ENCODE peak calls at places on chromosomes 4 and X, in seven cellular contexts. W is K562, X is A549, K is transverse colon, Q is ovary, A is GM12878, E is SK-N-SH. T is an unnamed sample.
A peak's percentile ranks its signal among the peaks of the same experiment; 100 is the strongest.

GRCh38 chr4:53514509-53514908 is 76.8 kb downstream of the LNX1 start:
- DNase-seq in E (peak; percentile 23), Q (no peak), W (no peak), K (no peak), A (no peak), X (no peak), T (no peak)

GRCh38 chr4:24091632-24092240 is 201.9 kb upstream of the PPARGC1A start:
- DNase-seq in A (no peak), E (no peak), Q (no peak), X (no peak), K (no peak), W (no peak), T (no peak)

GRCh38 chr4:186839122-186840037 is 115.7 kb upstream of the FAT1 start:
- DNase-seq in W (peak; percentile 43), Q (peak; percentile 40), E (no peak), K (no peak), X (no peak), A (no peak), T (no peak)

GRCh38 chr4:84920591-84920990 is 45.9 kb downstream of the WDFY3 start:
- DNase-seq in W (no peak), A (no peak), E (no peak), K (no peak), X (no peak), Q (no peak), T (no peak)

GRCh38 chr4:53676402-53676871 is 85.2 kb upstream of the LNX1 start:
- DNase-seq in Q (no peak), E (no peak), K (no peak), W (no peak), X (no peak), A (no peak), T (no peak)

GRCh38 chr4:156293657-156294297 is 340.1 kb upstream of the CTSO start:
- DNase-seq in E (no peak), Q (no peak), W (no peak), A (no peak), X (peak; percentile 30), K (no peak), T (no peak)

GRCh38 chr4:183256756-183257385 is 63.2 kb downstream of the CLDN22 start:
- DNase-seq in A (no peak), K (peak; percentile 38), W (peak; percentile 69), E (peak; percentile 70), Q (peak; percentile 59), X (peak; percentile 50), T (peak; percentile 55)

GRCh38 chr4:170414961-170415360 is 325.2 kb upstream of the AADAT start:
- DNase-seq in W (no peak), Q (no peak), X (no peak), K (no peak), A (no peak), E (no peak), T (no peak)

GRCh38 chrX:134206221-134206620 is 30.8 kb upstream of the CCDC160 start:
- DNase-seq in E (no peak), X (no peak), K (no peak), Q (no peak), A (no peak), W (no peak), T (no peak)

GRCh38 chrX:148609766-148610698 is 109.6 kb downstream of the AFF2 start:
- DNase-seq in Q (no peak), X (no peak), E (no peak), K (no peak), W (no peak), A (peak; percentile 40), T (no peak)

GRCh38 chrX:72102760-72103159 is 29.0 kb downstream of the RTL5 start:
- DNase-seq in K (no peak), X (no peak), E (no peak), W (no peak), Q (no peak), A (no peak), T (peak; percentile 49)

GRCh38 chrX:39576081-39576701 is 521.6 kb downstream of the BCOR start:
- DNase-seq in X (no peak), W (no peak), E (peak; percentile 57), K (no peak), Q (no peak), A (no peak), T (no peak)

GRCh38 chr4:128358231-128358902 is 70.8 kb upstream of the PGRMC2 start:
- DNase-seq in X (peak; percentile 49), K (no peak), A (no peak), Q (no peak), E (no peak), W (no peak), T (no peak)

GRCh38 chrX:31099536-31100090 is 27.8 kb upstream of the FTHL17 start:
- DNase-seq in A (peak; percentile 77), X (no peak), K (no peak), Q (no peak), W (no peak), E (no peak), T (no peak)

GRCh38 chr4:123995939-123996338 is 599.3 kb downstream of the SPRY1 start:
- DNase-seq in A (no peak), Q (no peak), K (no peak), X (no peak), W (no peak), E (no peak), T (no peak)

GRCh38 chr4:73864365-73864764 is 4.8 kb upstream of the CXCL1 start:
- DNase-seq in E (no peak), K (no peak), W (no peak), Q (no peak), A (no peak), X (peak; percentile 23), T (peak; percentile 35)

GRCh38 chrX:41337140-41337539 is 3.2 kb downstream of the DDX3X start:
- DNase-seq in W (no peak), E (no peak), A (no peak), X (peak; percentile 12), Q (no peak), K (no peak), T (no peak)

GRCh38 chr4:8353912-8354453 is 84.4 kb downstream of the HTRA3 start:
- DNase-seq in A (no peak), W (no peak), K (peak; percentile 5), Q (peak; percentile 23), X (no peak), E (no peak), T (no peak)

DNA sequence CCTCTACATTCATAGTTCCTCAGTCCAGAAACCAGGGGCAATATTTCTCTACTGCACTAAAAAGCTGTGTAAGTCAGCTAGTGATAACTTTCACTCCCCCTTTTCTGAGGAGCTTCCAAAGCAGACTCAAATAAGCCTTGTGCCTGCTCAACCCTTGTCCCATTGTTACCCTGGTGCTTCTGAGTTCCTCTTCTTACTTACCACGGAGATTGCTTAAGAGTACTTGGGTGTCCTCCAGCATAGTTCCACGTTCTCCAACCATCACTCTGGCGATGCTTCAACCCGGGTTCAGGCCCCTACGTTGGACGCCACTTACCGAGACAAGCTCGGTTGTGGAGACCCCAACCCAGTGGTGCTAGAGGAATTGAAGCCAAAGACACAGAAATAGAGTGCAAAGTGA is 71.6 kb downstream of the ADAM29 start:
- DNase-seq in A (no peak), E (no peak), W (no peak), Q (no peak), K (no peak), X (no peak), T (no peak)
- H3K9me3 ChIP-seq in A (no peaks in the 10 kb centered on the region), E (no peaks in the 10 kb centered on the region), W (no peaks in the 10 kb centered on the region), Q (no peaks in the 10 kb centered on the region), K (peaks cover 11% of the 10 kb centered on the region), X (peaks cover 2% of the 10 kb centered on the region), T (peaks cover 15% of the 10 kb centered on the region)

GRCh38 chr4:136136566-136136965 is 1395.7 kb downstream of the PCDH18 start:
- DNase-seq in W (no peak), Q (no peak), K (no peak), X (no peak), A (no peak), E (no peak), T (no peak)
- TF ChIP-seq EP300 in W (no peak), Q (no peak), K (no peak), X (no peak), A (no peak), E (no peak), T (no peak)

DNA sequence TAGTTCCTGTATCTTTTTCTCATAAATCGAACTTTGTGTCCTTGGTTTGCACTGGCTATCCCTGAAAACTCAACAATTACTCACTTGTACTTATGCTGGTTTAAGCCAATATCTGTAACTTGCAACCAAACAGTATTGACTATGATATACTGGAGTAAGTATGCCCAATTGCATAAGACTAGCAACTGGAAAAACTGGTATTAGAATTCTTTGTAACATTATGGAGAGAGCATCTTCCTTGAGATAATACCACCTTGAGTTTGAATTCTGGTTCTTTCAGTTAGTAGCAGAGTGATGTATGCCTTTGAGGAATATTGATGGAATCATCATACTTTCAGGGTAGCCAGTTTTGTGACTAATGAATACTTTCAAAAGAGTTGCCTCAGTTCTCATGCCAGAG is 28.1 kb downstream of the BMP3 start:
- DNase-seq in Q (no peak), A (no peak), K (no peak), X (no peak), E (no peak), W (no peak), T (no peak)
- H3K9me3 ChIP-seq in Q (no peaks in the 10 kb centered on the region), A (no peaks in the 10 kb centered on the region), K (no peaks in the 10 kb centered on the region), X (no peaks in the 10 kb centered on the region), E (no peaks in the 10 kb centered on the region), W (no peaks in the 10 kb centered on the region), T (no peaks in the 10 kb centered on the region)

DNA sequence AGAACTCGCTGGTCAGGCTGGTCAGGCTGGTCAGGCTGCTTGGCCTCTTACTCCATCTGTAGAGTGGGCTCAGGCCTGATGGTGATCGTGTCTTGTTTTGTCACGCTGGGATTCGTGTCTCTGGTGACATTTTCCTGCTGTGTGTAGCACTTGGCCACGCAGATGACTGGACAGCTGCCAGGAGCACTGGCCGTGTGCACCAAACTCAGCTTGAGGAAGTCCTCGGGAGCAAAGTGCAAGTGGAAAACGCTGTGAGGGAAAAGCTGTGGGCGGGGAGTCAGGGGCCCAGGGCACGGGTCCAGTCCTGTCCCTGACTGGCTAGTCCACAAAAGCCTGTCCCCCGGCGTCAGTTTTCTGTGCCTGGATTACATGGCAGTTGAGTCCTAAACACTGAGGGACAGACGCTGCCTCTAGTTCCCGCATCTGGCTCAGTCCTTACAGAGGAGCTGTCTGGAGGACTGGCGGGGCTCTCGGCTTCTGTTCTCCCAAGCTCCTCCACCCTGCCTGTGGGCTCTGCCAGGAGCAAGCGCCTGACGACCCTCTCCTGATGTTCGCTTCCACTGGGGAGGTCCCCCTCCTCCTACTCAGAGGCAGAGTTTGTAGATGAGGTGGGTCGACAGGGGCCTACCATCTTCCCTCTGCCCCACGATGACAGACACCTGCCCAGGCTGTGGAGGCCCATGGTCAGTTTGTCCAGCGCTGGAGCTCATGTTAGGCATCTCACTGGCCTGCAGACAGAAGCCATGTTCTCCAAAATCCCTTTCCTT is 35.9 kb upstream of the GRPEL1 start:
- DNase-seq in A (no peak), K (peak; percentile 86), X (peak; percentile 51), W (no peak), E (peak; percentile 62), Q (peak; percentile 68), T (peak; percentile 89)
- TF ChIP-seq EP300 in A (no peak), K (no peak), X (no peak), W (no peak), E (no peak), Q (no peak), T (no peak)

T was measured in stomach.